ENCODE peak calls at places on chromosomes 16 and 17, in eight cellular contexts. Y, W, T, R, D, O, V and C are unnamed samples. For H3K4me1, the result is how much of the 10 kb centered on the place peaks cover.

GRCh38 chr16:14399397-14400284 is 230.4 kb downstream of the PARN start:
- DNase-seq in Y (peak), W (peak), T (peak), R (peak), D (peak), O (peak), V (peak), C (no peak)

GRCh38 chr16:52611817-52612673 is 65.1 kb upstream of the TOX3 start:
- DNase-seq in Y (no peak), W (no peak), T (no peak), R (no peak), D (no peak), O (no peak), V (peak), C (no peak)

GRCh38 chr16:85512716-85513115 is 100.4 kb upstream of the GSE1 start:
- DNase-seq in Y (no peak), W (no peak), T (no peak), R (no peak), D (no peak), O (no peak), V (no peak), C (no peak)

GRCh38 chr16:48452991-48453760 is 68.0 kb upstream of the SIAH1 start:
- DNase-seq in Y (no peak), W (no peak), T (peak), R (no peak), D (no peak), O (no peak), V (no peak), C (no peak)

GRCh38 chr16:73172621-73173312 is 124.8 kb upstream of the ZFHX3 start:
- DNase-seq in Y (peak), W (peak), T (peak), R (peak), D (peak), O (peak), V (peak), C (peak)

GRCh38 chr17:60128171-60128859 is 21.5 kb upstream of the CA4 start:
- DNase-seq in Y (no peak), W (no peak), T (no peak), R (no peak), D (no peak), O (no peak), V (no peak), C (no peak)

GRCh38 chr17:64411999-64412771 is 21.5 kb upstream of the PECAM1 start:
- DNase-seq in Y (peak), W (peak), T (peak), R (peak), D (peak), O (no peak), V (peak), C (peak)

GRCh38 chr17:40460585-40460975 is 17.3 kb downstream of the IGFBP4 start:
- DNase-seq in Y (no peak), W (no peak), T (no peak), R (no peak), D (no peak), O (no peak), V (no peak), C (no peak)

GRCh38 chr17:1934901-1935300 is 90.2 kb downstream of the RTN4RL1 start:
- DNase-seq in Y (no peak), W (no peak), T (no peak), R (no peak), D (no peak), O (no peak), V (no peak), C (no peak)

GRCh38 chr16:81600275-81600674 is 155.7 kb downstream of the CMIP start:
- DNase-seq in Y (no peak), W (peak), T (no peak), R (no peak), D (peak), O (peak), V (no peak), C (no peak)

GRCh38 chr17:81147701-81148100 is 17.6 kb upstream of the PVALEF start:
- DNase-seq in Y (no peak), W (no peak), T (no peak), R (no peak), D (no peak), O (no peak), V (no peak), C (no peak)

GRCh38 chr16:68149596-68149995 is 64.4 kb downstream of the NFATC3 start:
- DNase-seq in Y (no peak), W (no peak), T (no peak), R (no peak), D (no peak), O (no peak), V (no peak), C (no peak)

GRCh38 chr16:75248142-75248535 is 3.3 kb downstream of the BCAR1 start:
- DNase-seq in Y (no peak), W (no peak), T (no peak), R (no peak), D (no peak), O (no peak), V (no peak), C (no peak)

GRCh38 chr16:15523092-15523541 is 88.7 kb downstream of the BMERB1 start:
- DNase-seq in Y (no peak), W (peak), T (peak), R (no peak), D (no peak), O (no peak), V (peak), C (peak)

GRCh38 chr17:46063239-46063638 is 64.2 kb downstream of the STH start:
- DNase-seq in Y (no peak), W (no peak), T (no peak), R (no peak), D (peak), O (peak), V (no peak), C (no peak)

GRCh38 chr17:37743875-37744632 is 805 bp downstream of the HNF1B start:
- DNase-seq in Y (no peak), W (peak), T (no peak), R (peak), D (no peak), O (no peak), V (peak), C (peak)

GRCh38 chr17:30956764-30957374 is 14.0 kb upstream of the RNF135 start:
- DNase-seq in Y (no peak), W (peak), T (peak), R (peak), D (no peak), O (no peak), V (no peak), C (peak)

GRCh38 chr17:71828182-71828596 is 292.6 kb upstream of the SOX9 start:
- DNase-seq in Y (no peak), W (peak), T (no peak), R (peak), D (peak), O (peak), V (no peak), C (no peak)

DNA sequence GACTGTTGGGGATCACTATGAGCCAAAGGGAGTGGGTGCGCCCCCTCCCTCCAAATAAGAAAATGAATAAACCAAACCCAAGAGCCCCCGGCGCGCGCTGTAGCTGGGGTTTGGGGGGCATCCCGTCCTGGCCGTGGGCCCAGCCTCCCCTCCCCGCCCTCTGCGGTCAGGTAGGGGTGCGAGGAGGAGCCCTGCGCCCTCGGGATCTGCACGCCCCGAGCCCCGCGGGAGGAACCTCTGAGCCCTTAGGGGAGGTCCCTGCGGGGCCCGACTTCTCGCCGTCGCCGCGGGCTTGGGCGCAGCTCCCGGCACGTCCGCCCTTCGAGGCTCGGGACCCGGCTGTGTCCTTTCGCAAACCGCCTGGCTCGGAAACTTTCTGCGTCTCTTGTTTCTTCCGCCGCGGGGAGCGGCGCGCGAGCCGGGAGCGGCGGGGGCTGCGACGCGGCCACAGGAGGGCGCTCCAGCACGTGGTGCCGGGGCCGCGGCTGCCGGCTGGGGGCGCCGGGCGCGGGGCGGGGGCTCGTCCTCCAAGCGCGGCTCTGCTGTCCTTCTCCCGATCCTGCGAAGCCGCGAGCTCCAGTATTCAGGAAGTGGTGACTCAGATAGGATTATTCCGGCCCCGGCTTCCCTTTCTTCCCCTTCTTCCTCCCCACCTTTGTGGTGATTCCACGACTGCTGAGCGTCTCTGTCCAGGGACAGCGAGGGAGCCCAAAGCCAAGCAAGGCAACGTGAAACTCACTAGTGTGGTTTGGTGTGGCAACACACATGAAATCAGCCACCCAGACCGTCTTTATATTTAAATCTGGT is 1.6 kb downstream of the PITPNC1 start:
- DNase-seq in Y (peak), W (peak), T (peak), R (peak), D (peak), O (peak), V (peak), C (peak)
- TF ChIP-seq CTCF in Y (peak), W (peak), T (peak), R (peak), D (peak), O (peak), V (peak), C (peak)

DNA sequence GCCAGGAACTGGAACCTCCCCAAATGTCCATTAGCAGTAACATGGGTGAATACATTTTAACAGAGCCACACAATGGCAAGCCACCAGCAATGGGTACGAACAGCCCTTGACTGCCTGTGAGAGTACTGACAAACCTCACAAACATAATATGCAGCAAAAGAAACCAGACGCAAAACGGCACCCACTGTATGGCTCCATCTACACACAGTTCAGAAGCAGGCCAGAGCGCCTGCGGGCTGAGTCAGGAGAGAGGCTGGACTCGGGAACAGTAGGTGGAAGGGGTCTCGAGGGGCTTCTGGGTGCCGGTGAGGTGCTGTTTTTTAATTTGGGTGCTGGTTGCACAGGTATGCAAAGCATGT is 77.4 kb upstream of the TOB1 start:
- DNase-seq in Y (peak), W (no peak), T (no peak), R (no peak), D (no peak), O (no peak), V (peak), C (peak)
- H3K4me3 ChIP-seq in Y (no peak), W (no peak), T (peak), R (no peak), D (no peak), O (no peak), V (no peak), C (no peak)

DNA sequence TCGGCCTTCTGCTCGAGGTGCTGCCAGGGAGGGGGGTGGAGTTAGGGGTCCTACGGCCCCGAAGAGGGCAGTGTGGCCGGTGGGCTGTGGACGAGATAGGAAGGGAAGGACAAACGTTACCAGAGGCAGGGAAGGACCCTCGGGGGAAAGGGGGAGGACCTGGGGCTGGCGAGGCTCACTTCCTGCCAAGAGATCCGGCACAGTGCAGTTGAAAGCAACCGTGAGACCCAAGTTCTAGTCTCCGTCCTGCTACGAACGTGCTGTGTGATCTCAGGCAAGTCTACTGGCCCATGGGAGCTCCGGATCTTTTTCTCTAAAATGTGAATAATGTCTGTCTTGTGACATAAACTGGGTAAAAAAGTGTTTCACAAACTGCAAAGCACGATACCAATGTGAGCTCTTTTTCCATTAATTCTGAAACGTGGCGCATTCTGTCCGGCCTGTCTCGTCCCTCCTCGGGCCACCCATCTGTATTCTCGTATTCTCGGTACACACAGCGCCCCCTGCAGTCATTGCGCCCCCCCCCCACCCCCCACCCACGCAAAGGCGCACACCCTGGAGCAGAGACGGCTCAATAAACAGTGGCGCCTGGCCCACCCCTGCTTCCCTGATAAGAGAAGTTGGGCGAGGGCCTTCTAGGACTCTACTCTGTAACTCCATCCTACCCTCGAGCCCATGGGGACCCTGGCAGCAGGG is 8.8 kb downstream of the CYGB start:
- DNase-seq in Y (peak), W (no peak), T (peak), R (no peak), D (no peak), O (no peak), V (no peak), C (no peak)
- H3K4me1 ChIP-seq in Y (under half), W (under half), T (under half), R (under half), D (under half), O (half or more), V (under half), C (half or more)

GRCh38 chr17:67993153-67993997 is 2.9 kb downstream of the C17orf58 start:
- DNase-seq in Y (peak), W (peak), T (peak), R (peak), D (peak), O (peak), V (peak), C (peak)
- TF ChIP-seq CTCF in Y (no peak), W (peak), T (no peak), R (no peak), D (peak), O (no peak), V (peak), C (no peak)

GRCh38 chr17:62822080-62822904 is 14.2 kb upstream of the MARCHF10 start:
- DNase-seq in Y (no peak), W (no peak), T (no peak), R (no peak), D (peak), O (no peak), V (no peak), C (no peak)
- H3K4me3 ChIP-seq in Y (no peak), W (no peak), T (no peak), R (no peak), D (no peak), O (no peak), V (no peak), C (no peak)

GRCh38 chr17:6756425-6757012 is 673 bp downstream of the XAF1 start:
- DNase-seq in Y (no peak), W (no peak), T (no peak), R (no peak), D (no peak), O (no peak), V (no peak), C (no peak)
- H3K4me1 ChIP-seq in Y (under half), W (under half), T (under half), R (under half), D (under half), O (under half), V (under half), C (under half)

DNA sequence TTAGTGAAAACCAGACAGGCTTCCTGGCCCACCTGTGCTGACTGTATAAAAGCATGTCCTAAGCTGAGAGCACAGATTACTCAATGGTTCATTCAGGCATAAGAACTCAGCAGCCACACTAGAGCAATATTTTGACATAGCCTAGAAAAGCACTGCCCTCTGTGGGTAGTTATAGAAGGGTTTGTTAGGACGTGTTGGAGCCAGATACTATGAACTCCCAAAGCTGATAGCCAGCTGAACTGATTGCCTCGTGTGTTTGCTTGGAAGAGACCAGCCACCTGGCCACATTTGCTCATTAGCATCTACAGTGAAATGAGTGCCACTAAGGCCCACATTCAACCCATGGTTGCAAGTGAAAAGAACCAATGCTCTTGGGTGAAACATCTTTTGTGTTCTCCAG is 30.8 kb upstream of the ABCA5 start:
- DNase-seq in Y (no peak), W (no peak), T (no peak), R (peak), D (no peak), O (peak), V (peak), C (no peak)
- TF ChIP-seq CTCF in Y (no peak), W (no peak), T (no peak), R (peak), D (no peak), O (no peak), V (no peak), C (no peak)